ENCODE peak calls at places on chromosomes 4 and X, in eight cellular contexts. D is hypothalamus, A is D341Med, U is heart left ventricle, Q is MCF 10A, X is T47D, M is hepatocyte, N is AG08396. F is an unnamed sample.

GRCh38 chr4:82733636-82734035 is 65.0 kb downstream of the SCD5 start:
- DNase-seq in D (no peak), A (no peak), U (no peak), Q (peak), X (no peak), M (peak), N (no peak), F (no peak)

GRCh38 chr4:108372678-108373077 is 203.9 kb upstream of the LEF1 start:
- DNase-seq in D (no peak), A (no peak), U (no peak), Q (no peak), X (no peak), M (no peak), N (no peak), F (no peak)

GRCh38 chrX:143378851-143379250 is 138.4 kb downstream of the SPANXN3 start:
- DNase-seq in D (no peak), A (no peak), U (no peak), Q (peak), X (no peak), M (no peak), N (no peak), F (no peak)

GRCh38 chrX:153681175-153681574 is 6.6 kb upstream of the SLC6A8 start:
- DNase-seq in D (no peak), A (no peak), U (peak), Q (no peak), X (no peak), M (no peak), N (no peak), F (no peak)

GRCh38 chr4:41927761-41928499 is 7.3 kb upstream of the TMEM33 start:
- DNase-seq in D (no peak), A (no peak), U (no peak), Q (peak), X (no peak), M (no peak), N (no peak), F (no peak)

GRCh38 chrX:40068048-40068447 is 29.7 kb downstream of the BCOR start:
- DNase-seq in D (no peak), A (no peak), U (no peak), Q (peak), X (peak), M (no peak), N (no peak), F (no peak)

GRCh38 chrX:16665089-16665488 is 15.1 kb downstream of the S100G start:
- DNase-seq in D (no peak), A (no peak), U (no peak), Q (peak), X (no peak), M (no peak), N (no peak), F (no peak)

GRCh38 chr4:7000421-7001176 is 42.6 kb upstream of the TADA2B start:
- DNase-seq in D (no peak), A (no peak), U (no peak), Q (no peak), X (no peak), M (no peak), N (no peak), F (no peak)

GRCh38 chr4:76199664-76200211 is 13.9 kb downstream of the SCARB2 start:
- DNase-seq in D (no peak), A (no peak), U (no peak), Q (no peak), X (no peak), M (no peak), N (no peak), F (no peak)

GRCh38 chr4:75030649-75031235 is 97.8 kb downstream of the PARM1 start:
- DNase-seq in D (no peak), A (no peak), U (no peak), Q (no peak), X (no peak), M (peak), N (no peak), F (no peak)

GRCh38 chr4:40333921-40334352 is 1.2 kb upstream of the CHRNA9 start:
- DNase-seq in D (no peak), A (no peak), U (no peak), Q (peak), X (no peak), M (peak), N (peak), F (no peak)

GRCh38 chrX:49856819-49857218 is 22.5 kb upstream of the USP27X start:
- DNase-seq in D (no peak), A (no peak), U (no peak), Q (no peak), X (no peak), M (no peak), N (no peak), F (no peak)

GRCh38 chr4:124322234-124322831 is 390.2 kb downstream of the ANKRD50 start:
- DNase-seq in D (no peak), A (peak), U (no peak), Q (peak), X (peak), M (peak), N (peak), F (no peak)

GRCh38 chr4:99573735-99574368 is 772 bp upstream of the MTTP start:
- DNase-seq in D (no peak), A (no peak), U (no peak), Q (no peak), X (no peak), M (no peak), N (no peak), F (no peak)

GRCh38 chrX:114152130-114152529 is 431.8 kb upstream of the HTR2C start:
- DNase-seq in D (no peak), A (no peak), U (no peak), Q (peak), X (no peak), M (peak), N (peak), F (no peak)

GRCh38 chr4:54233128-54233696 is 4.1 kb downstream of the PDGFRA start:
- DNase-seq in D (peak), A (peak), U (peak), Q (peak), X (peak), M (peak), N (peak), F (peak)

GRCh38 chr4:184477201-184477999 is 3.0 kb upstream of the IRF2 start:
- DNase-seq in D (no peak), A (no peak), U (no peak), Q (no peak), X (no peak), M (peak), N (no peak), F (no peak)

GRCh38 chrX:95057341-95057740 is 1383.3 kb downstream of the FAM133A start:
- DNase-seq in D (no peak), A (no peak), U (no peak), Q (no peak), X (no peak), M (no peak), N (no peak), F (no peak)

GRCh38 chr4:90219822-90220221 is 92.6 kb downstream of the CCSER1 start:
- DNase-seq in D (no peak), A (no peak), U (no peak), Q (no peak), X (no peak), M (no peak), N (no peak), F (no peak)

GRCh38 chr4:4549534-4549933 is 7.7 kb upstream of the STX18 start:
- DNase-seq in D (no peak), A (no peak), U (no peak), Q (no peak), X (no peak), M (no peak), N (no peak), F (no peak)

GRCh38 chr4:148776944-148777343 is 334.7 kb upstream of the NR3C2 start:
- DNase-seq in D (no peak), A (no peak), U (no peak), Q (no peak), X (no peak), M (no peak), N (peak), F (no peak)

GRCh38 chrX:23770142-23770541 is 12.8 kb upstream of the SAT1 start:
- DNase-seq in D (no peak), A (no peak), U (no peak), Q (no peak), X (no peak), M (no peak), N (no peak), F (no peak)

GRCh38 chrX:8811611-8812010 is 10.4 kb upstream of the FAM9A start:
- DNase-seq in D (no peak), A (no peak), U (no peak), Q (no peak), X (no peak), M (no peak), N (no peak), F (no peak)

GRCh38 chr4:54637325-54637724 is 20.4 kb upstream of the KIT start:
- DNase-seq in D (no peak), A (no peak), U (no peak), Q (no peak), X (no peak), M (no peak), N (no peak), F (no peak)

GRCh38 chr4:185039508-185040273 is 21.4 kb downstream of the HELT start:
- DNase-seq in D (no peak), A (peak), U (peak), Q (peak), X (peak), M (peak), N (peak), F (no peak)